ENCODE peak calls at places on chromosomes 7 and 10, in four cellular contexts. P, N, K and A are unnamed samples.

GRCh38 chr10:78165617-78166016 is 132.0 kb downstream of the RPS24 start:
- DNase-seq in K (peak), N (no peak), P (no peak), A (no peak)

GRCh38 chr7:2934211-2934731 is 90.2 kb upstream of the GNA12 start:
- DNase-seq in P (no peak), N (no peak), K (no peak), A (no peak)

GRCh38 chr10:10848488-10849111 is 169.1 kb upstream of the CELF2 start:
- DNase-seq in P (no peak), N (no peak), K (no peak), A (no peak)

GRCh38 chr10:23516530-23516929 is 77.7 kb downstream of the OTUD1 start:
- DNase-seq in K (peak), N (no peak), P (no peak), A (no peak)

GRCh38 chr10:124403548-124403947 is 15.2 kb downstream of the OAT start:
- DNase-seq in K (peak), P (no peak), N (no peak), A (no peak)

GRCh38 chr7:3552499-3552898 is 251.4 kb downstream of the SDK1 start:
- DNase-seq in P (no peak), K (no peak), N (no peak), A (no peak)

GRCh38 chr7:74061840-74062539 is 21.6 kb upstream of the LIMK1 start:
- DNase-seq in K (no peak), N (no peak), P (no peak), A (no peak)

GRCh38 chr10:61832866-61833481 is 68.5 kb upstream of the ARID5B start:
- DNase-seq in K (no peak), N (no peak), P (no peak), A (no peak)

GRCh38 chr10:31320179-31320597 is 1.2 kb downstream of the ZEB1 start:
- DNase-seq in P (peak), K (peak), N (peak), A (no peak)

GRCh38 chr10:70776455-70777005 is 8.6 kb downstream of the TBATA start:
- DNase-seq in K (no peak), P (no peak), N (peak), A (no peak)

GRCh38 chr7:151309306-151309705 is 32.3 kb upstream of the NUB1 start:
- DNase-seq in K (no peak), P (no peak), N (no peak), A (no peak)

GRCh38 chr7:68122806-68123205 is 1126.2 kb downstream of the TYW1 start:
- DNase-seq in K (no peak), N (no peak), P (no peak), A (no peak)

GRCh38 chr7:76020031-76020714 is 25.8 kb upstream of the TMEM120A start:
- DNase-seq in P (peak), K (peak), N (peak), A (peak)

GRCh38 chr10:69474688-69475432 is 23.6 kb downstream of the TSPAN15 start:
- DNase-seq in N (no peak), P (no peak), K (no peak), A (no peak)

GRCh38 chr10:101079874-101080273 is 18.1 kb downstream of the KAZALD1 start:
- DNase-seq in P (no peak), N (no peak), K (no peak), A (no peak)

GRCh38 chr10:80136134-80136571 is 3.6 kb downstream of the PLAC9 start:
- DNase-seq in N (no peak), K (no peak), P (no peak), A (no peak)

GRCh38 chr10:53209941-53210611 is 437.5 kb upstream of the MBL2 start:
- DNase-seq in N (no peak), P (no peak), K (no peak), A (no peak)

GRCh38 chr7:83819911-83820310 is 171.0 kb upstream of the SEMA3E start:
- DNase-seq in N (no peak), P (no peak), K (no peak), A (no peak)

GRCh38 chr7:8499128-8499527 is 65.7 kb downstream of the NXPH1 start:
- DNase-seq in N (no peak), K (no peak), P (no peak), A (no peak)

GRCh38 chr7:104534149-104534548 is 205.7 kb downstream of the LHFPL3 start:
- DNase-seq in P (no peak), K (no peak), N (no peak), A (no peak)

GRCh38 chr10:70588852-70589570 is 13.5 kb downstream of the PRF1 start:
- DNase-seq in K (no peak), P (no peak), N (no peak), A (no peak)

GRCh38 chr10:16884485-16884884 is 67.3 kb upstream of the RSU1 start:
- DNase-seq in P (no peak), N (no peak), K (no peak), A (no peak)

GRCh38 chr10:42783181-42783549 is 570 bp downstream of the BMS1 start:
- DNase-seq in P (no peak), K (peak), N (no peak), A (no peak)

GRCh38 chr7:43385856-43386255 is 197.1 kb upstream of the STK17A start:
- DNase-seq in P (no peak), N (no peak), K (no peak), A (no peak)

GRCh38 chr10:55668326-55668922 is 692.6 kb downstream of the ZWINT start:
- DNase-seq in P (no peak), K (no peak), N (no peak), A (no peak)

GRCh38 chr7:134470864-134471263 is 12.0 kb upstream of the AKR1B1 start:
- DNase-seq in K (no peak), N (no peak), P (no peak), A (no peak)

GRCh38 chr10:31401287-31401686 is 82.3 kb downstream of the ZEB1 start:
- DNase-seq in P (no peak), N (no peak), K (no peak), A (no peak)

GRCh38 chr7:107173691-107174406 is 5.0 kb downstream of the HBP1 start:
- DNase-seq in P (no peak), K (no peak), N (no peak), A (no peak)

GRCh38 chr10:78738861-78739260 is 329.9 kb upstream of the ZMIZ1 start:
- DNase-seq in N (no peak), K (no peak), P (no peak), A (no peak)

GRCh38 chr7:103865442-103865841 is 124.0 kb downstream of the RELN start:
- DNase-seq in K (no peak), N (no peak), P (no peak), A (no peak)

GRCh38 chr10:61903184-61903990 is 1.9 kb downstream of the ARID5B start:
- DNase-seq in P (peak), K (peak), N (peak), A (no peak)

GRCh38 chr10:642186-642890 is 47.1 kb downstream of the DIP2C start:
- DNase-seq in P (no peak), N (no peak), K (no peak), A (no peak)

GRCh38 chr7:11570922-11571550 is 261.0 kb downstream of the THSD7A start:
- DNase-seq in P (no peak), N (no peak), K (no peak), A (no peak)

GRCh38 chr7:44431091-44431608 is 59.3 kb downstream of the NUDCD3 start:
- DNase-seq in K (peak), P (no peak), N (no peak), A (no peak)
- TF ChIP-seq CTCF in K (no peak), P (no peak), N (no peak), A (peak)

GRCh38 chr10:51063659-51064535 is 10.4 kb upstream of the PRKG1 start:
- DNase-seq in P (no peak), K (no peak), N (no peak), A (no peak)
- TF ChIP-seq CTCF in P (peak), K (peak), N (peak), A (peak)

GRCh38 chr7:140649566-140650205 is 9.1 kb upstream of the DENND2A start:
- DNase-seq in N (no peak), P (no peak), K (no peak), A (no peak)

GRCh38 chr7:140643416-140643815 is 2.8 kb upstream of the DENND2A start:
- DNase-seq in K (no peak), N (no peak), P (no peak), A (no peak)

GRCh38 chr7:140645166-140645565 is 4.6 kb upstream of the DENND2A start:
- DNase-seq in K (no peak), N (no peak), P (no peak), A (no peak)

GRCh38 chr7:140650367-140650766 is 9.8 kb upstream of the DENND2A start:
- DNase-seq in K (no peak), P (no peak), N (no peak), A (no peak)

DNA sequence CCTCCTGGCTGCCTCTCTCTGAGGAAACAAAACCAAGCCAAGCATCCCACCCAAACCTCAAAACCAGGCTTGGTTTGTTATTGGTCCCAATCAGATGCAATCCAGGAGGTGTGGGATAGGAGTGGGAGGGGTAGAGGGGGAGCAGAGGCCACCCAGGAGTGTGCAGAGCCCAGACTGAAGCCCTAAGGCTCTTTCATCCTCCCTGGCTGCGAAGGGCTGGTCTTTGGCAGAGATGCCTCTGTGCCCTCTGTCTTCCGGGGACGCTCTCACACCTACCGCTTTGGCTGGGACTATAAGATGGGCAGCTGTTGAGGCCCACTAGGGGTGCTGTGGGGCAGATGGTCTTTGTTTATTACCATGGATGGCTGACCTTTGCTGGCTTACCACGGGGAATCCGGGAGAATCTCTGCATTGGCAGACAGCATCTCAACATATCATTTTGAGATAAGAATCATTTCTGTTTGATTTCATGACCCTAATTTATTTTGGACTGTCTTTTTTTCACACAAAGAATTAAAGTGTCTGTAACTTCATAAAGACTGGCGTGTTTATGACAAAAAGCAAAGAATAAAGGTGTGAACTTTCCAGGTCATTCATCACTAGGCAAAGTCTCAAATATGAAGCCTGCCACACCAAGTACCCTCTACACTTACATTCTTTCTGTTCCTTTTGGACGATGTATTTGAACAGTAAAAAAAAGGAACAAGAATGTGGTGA is 6.5 kb upstream of the DENND2A start:
- DNase-seq in N (no peak), K (peak), P (peak), A (no peak)
- TF ChIP-seq CTCF in N (no peak), K (peak), P (peak), A (peak)

GRCh38 chr7:91603707-91604106 is 276.8 kb downstream of the MTERF1 start:
- DNase-seq in K (no peak), N (no peak), P (no peak), A (no peak)

DNA sequence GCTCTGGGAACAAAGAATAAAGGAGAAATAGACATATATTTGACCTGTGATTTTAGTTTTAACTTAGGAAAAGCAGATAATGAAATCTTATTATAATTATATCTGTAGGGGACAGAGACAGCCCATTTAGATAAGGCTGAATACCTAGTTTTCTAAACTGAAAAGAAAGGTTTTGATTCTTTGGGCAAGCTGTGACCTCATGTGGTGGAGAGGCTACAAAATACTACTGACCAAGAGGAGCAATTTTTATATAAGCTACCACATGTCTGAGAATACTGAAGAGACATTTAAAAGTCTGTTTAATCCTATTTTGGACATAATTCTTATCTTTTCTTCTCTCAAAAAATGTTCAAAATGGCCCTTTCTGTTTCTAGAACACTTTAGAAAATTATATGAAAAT is 271.0 kb downstream of the MTERF1 start:
- DNase-seq in P (no peak), N (no peak), K (no peak), A (no peak)
- TF ChIP-seq CTCF in P (no peak), N (no peak), K (no peak), A (no peak)